ENCODE peak calls at places on chromosomes 7 and 10, in five cellular contexts. J is neural progenitor cell, X is suprapubic skin, M is pancreas, Y is heart left ventricle. Q is an unnamed sample.

GRCh38 chr10:126731613-126731995 is 61.1 kb upstream of the C10orf90 start:
- DNase-seq in J (no peak), X (no peak), M (no peak), Y (no peak), Q (no peak)

GRCh38 chr7:121301441-121302213 is 27.2 kb upstream of the WNT16 start:
- DNase-seq in J (no peak), X (no peak), M (no peak), Y (no peak), Q (no peak)

GRCh38 chr7:36788814-36789470 is 64.6 kb upstream of the AOAH start:
- DNase-seq in J (no peak), X (no peak), M (no peak), Y (no peak), Q (no peak)

GRCh38 chr10:95168694-95169093 is 25.3 kb upstream of the ACSM6 start:
- DNase-seq in J (no peak), X (no peak), M (no peak), Y (no peak), Q (no peak)

GRCh38 chr7:73933091-73933490 is 72.1 kb downstream of the TMEM270 start:
- DNase-seq in J (no peak), X (no peak), M (no peak), Y (no peak), Q (no peak)

GRCh38 chr10:132306951-132307751 is 599 bp downstream of the STK32C start:
- DNase-seq in J (peak; percentile 76), X (peak; percentile 84), M (peak; percentile 92), Y (peak; percentile 56), Q (no peak)

GRCh38 chr10:102347236-102347828 is 48.2 kb upstream of the NFKB2 start:
- DNase-seq in J (peak; percentile 82), X (no peak), M (no peak), Y (peak; percentile 31), Q (peak; percentile 51)

GRCh38 chr10:30694492-30695228 is 65.1 kb upstream of the LYZL2 start:
- DNase-seq in J (no peak), X (no peak), M (no peak), Y (no peak), Q (peak; percentile 37)

GRCh38 chr10:67657775-67658174 is 38.2 kb downstream of the CTNNA3 start:
- DNase-seq in J (peak; percentile 23), X (no peak), M (no peak), Y (no peak), Q (peak; percentile 47)

GRCh38 chr10:126110434-126110833 is 214.1 kb downstream of the FANK1 start:
- DNase-seq in J (no peak), X (no peak), M (no peak), Y (no peak), Q (no peak)

GRCh38 chr10:27745719-27746363 is at the start of gene MKX:
- DNase-seq in J (peak; percentile 93), X (peak; percentile 74), M (peak; percentile 78), Y (peak; percentile 47), Q (no peak)

GRCh38 chr10:18400201-18400910 is 251.0 kb downstream of the NSUN6 start:
- DNase-seq in J (peak; percentile 44), X (no peak), M (no peak), Y (no peak), Q (no peak)

GRCh38 chr7:154767194-154767593 is 235.7 kb downstream of the PAXIP1 start:
- DNase-seq in J (no peak), X (peak; percentile 14), M (no peak), Y (no peak), Q (no peak)

GRCh38 chr10:133000648-133001047 is 58.3 kb upstream of the CFAP46 start:
- DNase-seq in J (no peak), X (no peak), M (peak; percentile 38), Y (no peak), Q (no peak)

GRCh38 chr7:76303829-76304505 is 1.5 kb downstream of the HSPB1 start:
- DNase-seq in J (no peak), X (no peak), M (no peak), Y (no peak), Q (no peak)

GRCh38 chr7:155354371-155355048 is 56.8 kb downstream of the INSIG1 start:
- DNase-seq in J (no peak), X (no peak), M (no peak), Y (no peak), Q (no peak)

GRCh38 chr7:80791509-80791929 is 127.3 kb downstream of the SEMA3C start:
- DNase-seq in J (no peak), X (no peak), M (no peak), Y (no peak), Q (no peak)

GRCh38 chr10:21934307-21934706 is 69.2 kb downstream of the DNAJC1 start:
- DNase-seq in J (no peak), X (no peak), M (no peak), Y (no peak), Q (no peak)

GRCh38 chr7:7793249-7793648 is 74.8 kb upstream of the RPA3 start:
- DNase-seq in J (no peak), X (no peak), M (no peak), Y (no peak), Q (no peak)

GRCh38 chr7:80218723-80219122 is 84.1 kb downstream of the GNAI1 start:
- DNase-seq in J (no peak), X (no peak), M (no peak), Y (no peak), Q (no peak)

GRCh38 chr7:143205560-143206293 is 16.1 kb upstream of the TAS2R40 start:
- DNase-seq in J (no peak), X (no peak), M (no peak), Y (peak; percentile 31), Q (peak; percentile 58)

GRCh38 chr10:3990307-3990706 is 205.3 kb upstream of the KLF6 start:
- DNase-seq in J (no peak), X (no peak), M (no peak), Y (no peak), Q (no peak)

GRCh38 chr7:19851504-19851903 is 78.1 kb upstream of the TMEM196 start:
- DNase-seq in J (no peak), X (no peak), M (no peak), Y (no peak), Q (no peak)

GRCh38 chr7:78588393-78588792 is 789.8 kb downstream of the PHTF2 start:
- DNase-seq in J (no peak), X (no peak), M (no peak), Y (no peak), Q (no peak)

GRCh38 chr10:123392182-123392930 is 238.2 kb downstream of the BUB3 start:
- DNase-seq in J (no peak), X (no peak), M (no peak), Y (no peak), Q (peak; percentile 90)

GRCh38 chr10:86732771-86733170 is 23.6 kb upstream of the BMPR1A start:
- DNase-seq in J (no peak), X (no peak), M (no peak), Y (no peak), Q (no peak)

GRCh38 chr10:60731134-60731883 is 47.0 kb upstream of the CDK1 start:
- DNase-seq in J (no peak), X (no peak), M (no peak), Y (no peak), Q (no peak)

GRCh38 chr7:139725843-139726484 is 51.8 kb downstream of the HIPK2 start:
- DNase-seq in J (no peak), X (no peak), M (no peak), Y (no peak), Q (no peak)

GRCh38 chr7:139726485-139726869 is 51.3 kb downstream of the HIPK2 start:
- DNase-seq in J (no peak), X (no peak), M (no peak), Y (no peak), Q (no peak)

GRCh38 chr7:139727151-139727705 is 50.6 kb downstream of the HIPK2 start:
- DNase-seq in J (no peak), X (no peak), M (no peak), Y (no peak), Q (no peak)

GRCh38 chr7:139722604-139723003 is 55.2 kb downstream of the HIPK2 start:
- DNase-seq in J (no peak), X (no peak), M (no peak), Y (no peak), Q (no peak)

DNA sequence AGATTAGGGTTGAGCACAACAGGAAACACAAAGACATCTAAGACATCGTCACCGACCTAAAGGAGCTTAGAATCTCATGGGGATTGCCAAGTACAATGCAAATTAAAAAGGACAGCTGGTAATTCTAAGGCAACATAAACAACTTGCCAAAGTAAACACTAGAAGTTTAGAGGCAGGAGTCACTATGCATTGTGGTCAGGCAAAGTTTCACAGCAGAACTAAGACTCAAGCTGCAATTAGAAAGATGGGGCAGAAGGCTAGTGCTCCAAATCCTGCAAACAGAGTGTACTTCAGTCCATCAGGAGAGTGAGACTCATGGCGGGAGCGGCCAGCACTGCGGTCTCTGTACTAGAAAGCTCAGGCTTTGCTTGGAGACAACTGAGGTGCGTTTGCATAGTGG is 52.7 kb downstream of the HIPK2 start:
- DNase-seq in J (no peak), X (no peak), M (no peak), Y (no peak), Q (no peak)
- H3K27ac ChIP-seq in J (no peak overlapping the region), X (no peak overlapping the region), M (no peak overlapping the region), Y (peak overlapping the region; percentile 76), Q (no peak overlapping the region)

GRCh38 chr7:2802504-2803341 is 41.4 kb downstream of the GNA12 start:
- DNase-seq in J (peak; percentile 50), X (no peak), M (no peak), Y (peak; percentile 69), Q (no peak)
- H3K4me3 ChIP-seq in J (no peak overlapping the region), X (peak overlapping the region; percentile 21), M (no peak overlapping the region), Y (peak overlapping the region; percentile 3), Q (no peak overlapping the region)

DNA sequence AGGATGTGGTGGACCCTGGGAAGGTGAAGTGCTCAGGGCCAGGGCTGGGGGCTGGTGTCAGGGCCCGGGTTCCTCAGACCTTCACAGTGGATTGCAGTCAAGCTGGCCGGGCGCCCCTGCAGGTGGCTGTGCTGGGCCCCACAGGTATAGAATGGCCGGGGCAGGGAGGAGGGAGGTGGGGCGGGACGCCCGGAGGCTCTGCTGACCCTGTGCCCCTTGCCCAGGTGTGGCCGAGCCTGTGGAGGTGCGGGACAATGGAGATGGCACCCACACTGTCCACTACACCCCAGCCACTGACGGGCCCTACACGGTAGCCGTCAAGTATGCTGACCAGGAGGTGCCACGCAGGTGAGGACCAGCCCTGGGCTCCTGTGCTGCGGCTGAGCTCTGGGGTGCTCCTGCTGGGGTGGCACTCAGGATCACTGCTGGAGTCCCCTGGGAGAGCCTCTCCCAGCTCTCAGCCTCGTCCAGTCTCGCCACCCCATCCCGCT is 14.9 kb upstream of the ATP6V1F start:
- DNase-seq in J (no peak), X (no peak), M (peak; percentile 61), Y (no peak), Q (no peak)
- H3K4me1 ChIP-seq in J (no peaks in the 10 kb centered on the region), X (no peaks in the 10 kb centered on the region), M (no peaks in the 10 kb centered on the region), Y (no peaks in the 10 kb centered on the region), Q (no peaks in the 10 kb centered on the region)

DNA sequence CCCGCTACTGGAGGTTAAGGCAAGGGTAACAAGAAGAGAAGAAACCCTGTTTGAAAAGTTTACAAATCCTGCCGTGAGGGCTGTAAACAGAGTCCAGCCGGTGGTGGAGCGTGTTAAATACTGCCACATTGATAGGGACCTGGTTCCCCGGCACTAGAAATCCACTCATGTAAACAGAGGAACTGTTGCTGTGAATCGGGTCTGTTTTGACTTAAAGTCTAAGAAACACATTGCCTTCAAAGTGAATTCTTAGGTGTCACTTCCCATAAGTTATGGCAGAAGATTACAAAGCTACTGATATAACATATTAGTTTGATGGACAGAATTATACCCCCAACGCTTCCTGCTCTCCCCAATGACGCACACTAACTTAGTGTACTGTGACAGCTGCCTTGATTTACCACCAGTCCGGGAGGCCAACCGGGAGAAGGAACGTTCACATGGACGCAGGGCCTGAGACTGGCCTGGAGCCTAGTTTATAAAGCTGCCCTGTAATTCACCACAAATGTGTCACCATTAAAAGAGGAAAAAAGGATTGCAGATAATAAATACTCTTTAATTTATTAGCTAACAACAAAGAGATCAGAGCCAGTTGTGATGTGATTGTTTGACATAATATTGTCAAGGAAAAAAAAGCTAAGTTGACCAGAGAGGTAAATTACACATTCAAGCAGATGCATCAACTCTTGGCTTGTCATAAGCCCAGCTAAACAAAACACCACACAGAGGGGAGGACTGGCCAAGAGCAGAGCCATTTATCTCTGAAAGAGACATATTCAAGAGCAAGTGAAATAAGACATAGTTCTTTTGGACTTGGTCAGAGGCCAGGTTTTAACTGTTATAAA is 820.6 kb downstream of the LRMDA start:
- DNase-seq in J (no peak), X (no peak), M (no peak), Y (peak; percentile 31), Q (no peak)
- H3K27ac ChIP-seq in J (no peak overlapping the region), X (no peak overlapping the region), M (peak overlapping the region; percentile 14), Y (no peak overlapping the region), Q (no peak overlapping the region)